ENCODE peak calls at places on chromosomes 5 and 9, in ten cellular contexts. One of them, this sample, is unnamed.

GRCh38 chr5:57327934-57328333 is 154.1 kb downstream of the GPBP1 start:
- DNase-seq in NCI-H1694: no peak
- DNase-seq in LHCN-M2: no peak
- DNase-seq in fibroblast of the conjunctiva: no peak
- DNase-seq in lower lobe of right lung: no peak
- DNase-seq in nucleus accumbens: no peak
- DNase-seq in astrocyte of the spinal cord: no peak
- DNase-seq in activated CD4-positive, alpha-beta T cell treated with anti-CD3 and anti-CD28 coated beads for 24 hours: no peak
- DNase-seq in body of pancreas: no peak
- DNase-seq in pons: no peak
- DNase-seq in this sample: no peak

GRCh38 chr9:8366161-8366926 is 566.8 kb upstream of the DMAC1 start:
- DNase-seq in nucleus accumbens: no peak
- DNase-seq in NCI-H1694: no peak
- DNase-seq in astrocyte of the spinal cord: peak; percentile 75
- DNase-seq in body of pancreas: no peak
- DNase-seq in pons: no peak
- DNase-seq in activated CD4-positive, alpha-beta T cell treated with anti-CD3 and anti-CD28 coated beads for 24 hours: no peak
- DNase-seq in LHCN-M2: no peak
- DNase-seq in lower lobe of right lung: no peak
- DNase-seq in fibroblast of the conjunctiva: no peak
- DNase-seq in this sample: no peak

GRCh38 chr5:96517294-96517693 is 84.2 kb upstream of the PCSK1 start:
- DNase-seq in activated CD4-positive, alpha-beta T cell treated with anti-CD3 and anti-CD28 coated beads for 24 hours: no peak
- DNase-seq in LHCN-M2: peak; percentile 19
- DNase-seq in fibroblast of the conjunctiva: peak; percentile 38
- DNase-seq in pons: no peak
- DNase-seq in NCI-H1694: no peak
- DNase-seq in nucleus accumbens: no peak
- DNase-seq in body of pancreas: no peak
- DNase-seq in astrocyte of the spinal cord: peak; percentile 32
- DNase-seq in lower lobe of right lung: no peak
- DNase-seq in this sample: no peak

GRCh38 chr9:121133104-121133816 is 58.5 kb downstream of the CNTRL start:
- DNase-seq in astrocyte of the spinal cord: no peak
- DNase-seq in body of pancreas: peak; percentile 82
- DNase-seq in NCI-H1694: no peak
- DNase-seq in lower lobe of right lung: peak; percentile 77
- DNase-seq in fibroblast of the conjunctiva: no peak
- DNase-seq in activated CD4-positive, alpha-beta T cell treated with anti-CD3 and anti-CD28 coated beads for 24 hours: peak; percentile 27
- DNase-seq in nucleus accumbens: no peak
- DNase-seq in LHCN-M2: no peak
- DNase-seq in pons: no peak
- DNase-seq in this sample: no peak

GRCh38 chr5:124477577-124477976 is 268.9 kb downstream of the ZNF608 start:
- DNase-seq in lower lobe of right lung: no peak
- DNase-seq in NCI-H1694: no peak
- DNase-seq in LHCN-M2: no peak
- DNase-seq in fibroblast of the conjunctiva: no peak
- DNase-seq in pons: peak; percentile 67
- DNase-seq in nucleus accumbens: no peak
- DNase-seq in astrocyte of the spinal cord: peak; percentile 37
- DNase-seq in body of pancreas: no peak
- DNase-seq in activated CD4-positive, alpha-beta T cell treated with anti-CD3 and anti-CD28 coated beads for 24 hours: no peak
- DNase-seq in this sample: no peak

GRCh38 chr5:14185336-14186131 is 42.4 kb downstream of the TRIO start:
- DNase-seq in fibroblast of the conjunctiva: peak; percentile 77
- DNase-seq in LHCN-M2: peak; percentile 84
- DNase-seq in pons: no peak
- DNase-seq in NCI-H1694: no peak
- DNase-seq in nucleus accumbens: no peak
- DNase-seq in astrocyte of the spinal cord: peak; percentile 78
- DNase-seq in body of pancreas: no peak
- DNase-seq in activated CD4-positive, alpha-beta T cell treated with anti-CD3 and anti-CD28 coated beads for 24 hours: no peak
- DNase-seq in lower lobe of right lung: no peak
- DNase-seq in this sample: no peak

GRCh38 chr5:172276214-172276613 is 7.3 kb downstream of the UBTD2 start:
- DNase-seq in NCI-H1694: no peak
- DNase-seq in LHCN-M2: peak; percentile 80
- DNase-seq in pons: no peak
- DNase-seq in body of pancreas: no peak
- DNase-seq in fibroblast of the conjunctiva: peak; percentile 51
- DNase-seq in lower lobe of right lung: no peak
- DNase-seq in astrocyte of the spinal cord: peak; percentile 14
- DNase-seq in activated CD4-positive, alpha-beta T cell treated with anti-CD3 and anti-CD28 coated beads for 24 hours: no peak
- DNase-seq in nucleus accumbens: no peak
- DNase-seq in this sample: no peak

GRCh38 chr9:26131891-26132290 is 453.6 kb upstream of the TUSC1 start:
- DNase-seq in nucleus accumbens: no peak
- DNase-seq in lower lobe of right lung: no peak
- DNase-seq in activated CD4-positive, alpha-beta T cell treated with anti-CD3 and anti-CD28 coated beads for 24 hours: no peak
- DNase-seq in pons: no peak
- DNase-seq in LHCN-M2: peak; percentile 65
- DNase-seq in astrocyte of the spinal cord: peak; percentile 43
- DNase-seq in NCI-H1694: no peak
- DNase-seq in fibroblast of the conjunctiva: no peak
- DNase-seq in body of pancreas: no peak
- DNase-seq in this sample: no peak

GRCh38 chr5:10987881-10988504 is 227.0 kb upstream of the DAP start:
- DNase-seq in nucleus accumbens: no peak
- DNase-seq in LHCN-M2: peak; percentile 18
- DNase-seq in fibroblast of the conjunctiva: no peak
- DNase-seq in NCI-H1694: peak; percentile 70
- DNase-seq in activated CD4-positive, alpha-beta T cell treated with anti-CD3 and anti-CD28 coated beads for 24 hours: peak; percentile 49
- DNase-seq in lower lobe of right lung: peak; percentile 75
- DNase-seq in body of pancreas: peak; percentile 81
- DNase-seq in astrocyte of the spinal cord: peak; percentile 25
- DNase-seq in pons: peak; percentile 15
- DNase-seq in this sample: no peak

GRCh38 chr9:38205279-38205678 is 136.3 kb upstream of the SHB start:
- DNase-seq in LHCN-M2: peak; percentile 8
- DNase-seq in lower lobe of right lung: no peak
- DNase-seq in nucleus accumbens: no peak
- DNase-seq in NCI-H1694: no peak
- DNase-seq in activated CD4-positive, alpha-beta T cell treated with anti-CD3 and anti-CD28 coated beads for 24 hours: no peak
- DNase-seq in body of pancreas: no peak
- DNase-seq in astrocyte of the spinal cord: no peak
- DNase-seq in pons: no peak
- DNase-seq in fibroblast of the conjunctiva: no peak
- DNase-seq in this sample: no peak

GRCh38 chr5:42772265-42772993 is 15.8 kb downstream of the CCDC152 start:
- DNase-seq in activated CD4-positive, alpha-beta T cell treated with anti-CD3 and anti-CD28 coated beads for 24 hours: no peak
- DNase-seq in nucleus accumbens: no peak
- DNase-seq in lower lobe of right lung: no peak
- DNase-seq in fibroblast of the conjunctiva: no peak
- DNase-seq in astrocyte of the spinal cord: no peak
- DNase-seq in NCI-H1694: no peak
- DNase-seq in LHCN-M2: no peak
- DNase-seq in pons: no peak
- DNase-seq in body of pancreas: no peak
- DNase-seq in this sample: no peak

GRCh38 chr5:142087920-142088679 is 20.5 kb upstream of the NDFIP1 start:
- DNase-seq in activated CD4-positive, alpha-beta T cell treated with anti-CD3 and anti-CD28 coated beads for 24 hours: peak; percentile 33
- DNase-seq in LHCN-M2: no peak
- DNase-seq in astrocyte of the spinal cord: no peak
- DNase-seq in body of pancreas: no peak
- DNase-seq in fibroblast of the conjunctiva: no peak
- DNase-seq in NCI-H1694: no peak
- DNase-seq in nucleus accumbens: no peak
- DNase-seq in pons: no peak
- DNase-seq in lower lobe of right lung: no peak
- DNase-seq in this sample: no peak

GRCh38 chr5:34977934-34978616 is 48.7 kb downstream of the DNAJC21 start:
- DNase-seq in body of pancreas: no peak
- DNase-seq in fibroblast of the conjunctiva: no peak
- DNase-seq in LHCN-M2: no peak
- DNase-seq in NCI-H1694: no peak
- DNase-seq in lower lobe of right lung: no peak
- DNase-seq in pons: no peak
- DNase-seq in astrocyte of the spinal cord: no peak
- DNase-seq in nucleus accumbens: no peak
- DNase-seq in activated CD4-positive, alpha-beta T cell treated with anti-CD3 and anti-CD28 coated beads for 24 hours: no peak
- DNase-seq in this sample: no peak

GRCh38 chr9:131180454-131180853 is 55.1 kb downstream of the NUP214 start:
- DNase-seq in astrocyte of the spinal cord: peak; percentile 92
- DNase-seq in LHCN-M2: peak; percentile 90
- DNase-seq in body of pancreas: no peak
- DNase-seq in pons: no peak
- DNase-seq in NCI-H1694: no peak
- DNase-seq in activated CD4-positive, alpha-beta T cell treated with anti-CD3 and anti-CD28 coated beads for 24 hours: no peak
- DNase-seq in nucleus accumbens: no peak
- DNase-seq in lower lobe of right lung: no peak
- DNase-seq in fibroblast of the conjunctiva: peak; percentile 59
- DNase-seq in this sample: no peak

GRCh38 chr5:159489779-159490178 is 159.5 kb upstream of the IL12B start:
- DNase-seq in astrocyte of the spinal cord: no peak
- DNase-seq in pons: no peak
- DNase-seq in LHCN-M2: no peak
- DNase-seq in nucleus accumbens: no peak
- DNase-seq in fibroblast of the conjunctiva: no peak
- DNase-seq in lower lobe of right lung: no peak
- DNase-seq in activated CD4-positive, alpha-beta T cell treated with anti-CD3 and anti-CD28 coated beads for 24 hours: no peak
- DNase-seq in NCI-H1694: no peak
- DNase-seq in body of pancreas: no peak
- DNase-seq in this sample: no peak

GRCh38 chr5:112004867-112005532 is 248.0 kb upstream of the NREP start:
- DNase-seq in body of pancreas: no peak
- DNase-seq in NCI-H1694: no peak
- DNase-seq in nucleus accumbens: no peak
- DNase-seq in pons: no peak
- DNase-seq in astrocyte of the spinal cord: peak; percentile 85
- DNase-seq in fibroblast of the conjunctiva: no peak
- DNase-seq in LHCN-M2: peak; percentile 72
- DNase-seq in activated CD4-positive, alpha-beta T cell treated with anti-CD3 and anti-CD28 coated beads for 24 hours: no peak
- DNase-seq in lower lobe of right lung: no peak
- DNase-seq in this sample: no peak

GRCh38 chr5:14383923-14384322 is 197.7 kb upstream of the OTULINL start:
- DNase-seq in pons: no peak
- DNase-seq in fibroblast of the conjunctiva: no peak
- DNase-seq in lower lobe of right lung: no peak
- DNase-seq in activated CD4-positive, alpha-beta T cell treated with anti-CD3 and anti-CD28 coated beads for 24 hours: no peak
- DNase-seq in body of pancreas: no peak
- DNase-seq in NCI-H1694: no peak
- DNase-seq in nucleus accumbens: no peak
- DNase-seq in astrocyte of the spinal cord: no peak
- DNase-seq in LHCN-M2: no peak
- DNase-seq in this sample: no peak

GRCh38 chr5:111337688-111338087 is 113.5 kb downstream of the CAMK4 start:
- DNase-seq in LHCN-M2: no peak
- DNase-seq in lower lobe of right lung: no peak
- DNase-seq in activated CD4-positive, alpha-beta T cell treated with anti-CD3 and anti-CD28 coated beads for 24 hours: no peak
- DNase-seq in astrocyte of the spinal cord: no peak
- DNase-seq in pons: no peak
- DNase-seq in fibroblast of the conjunctiva: no peak
- DNase-seq in NCI-H1694: no peak
- DNase-seq in nucleus accumbens: no peak
- DNase-seq in body of pancreas: no peak
- DNase-seq in this sample: no peak

GRCh38 chr9:134341306-134341705 is 15.1 kb downstream of the RXRA start:
- DNase-seq in NCI-H1694: no peak
- DNase-seq in astrocyte of the spinal cord: no peak
- DNase-seq in fibroblast of the conjunctiva: no peak
- DNase-seq in pons: peak; percentile 59
- DNase-seq in LHCN-M2: no peak
- DNase-seq in nucleus accumbens: no peak
- DNase-seq in body of pancreas: peak; percentile 85
- DNase-seq in lower lobe of right lung: peak; percentile 85
- DNase-seq in activated CD4-positive, alpha-beta T cell treated with anti-CD3 and anti-CD28 coated beads for 24 hours: no peak
- DNase-seq in this sample: peak; percentile 71

GRCh38 chr5:134245101-134245604 is 19.3 kb upstream of the PPP2CA start:
- DNase-seq in LHCN-M2: peak; percentile 77
- DNase-seq in lower lobe of right lung: no peak
- DNase-seq in pons: peak; percentile 52
- DNase-seq in fibroblast of the conjunctiva: no peak
- DNase-seq in NCI-H1694: no peak
- DNase-seq in astrocyte of the spinal cord: peak; percentile 82
- DNase-seq in body of pancreas: no peak
- DNase-seq in activated CD4-positive, alpha-beta T cell treated with anti-CD3 and anti-CD28 coated beads for 24 hours: no peak
- DNase-seq in nucleus accumbens: no peak
- DNase-seq in this sample: no peak

GRCh38 chr5:80105698-80106439 is 70.7 kb downstream of the THBS4 start:
- DNase-seq in body of pancreas: no peak
- DNase-seq in nucleus accumbens: no peak
- DNase-seq in fibroblast of the conjunctiva: no peak
- DNase-seq in lower lobe of right lung: no peak
- DNase-seq in NCI-H1694: no peak
- DNase-seq in astrocyte of the spinal cord: no peak
- DNase-seq in LHCN-M2: no peak
- DNase-seq in activated CD4-positive, alpha-beta T cell treated with anti-CD3 and anti-CD28 coated beads for 24 hours: no peak
- DNase-seq in pons: no peak
- DNase-seq in this sample: no peak

GRCh38 chr5:89241186-89241585 is 358.2 kb upstream of the MEF2C start:
- DNase-seq in fibroblast of the conjunctiva: no peak
- DNase-seq in astrocyte of the spinal cord: peak; percentile 67
- DNase-seq in activated CD4-positive, alpha-beta T cell treated with anti-CD3 and anti-CD28 coated beads for 24 hours: no peak
- DNase-seq in LHCN-M2: peak; percentile 46
- DNase-seq in body of pancreas: no peak
- DNase-seq in pons: no peak
- DNase-seq in lower lobe of right lung: no peak
- DNase-seq in nucleus accumbens: no peak
- DNase-seq in NCI-H1694: no peak
- DNase-seq in this sample: no peak

GRCh38 chr9:91843623-91844111 is 106.4 kb downstream of the ROR2 start:
- DNase-seq in LHCN-M2: no peak
- DNase-seq in body of pancreas: no peak
- DNase-seq in NCI-H1694: no peak
- DNase-seq in astrocyte of the spinal cord: peak; percentile 59
- DNase-seq in fibroblast of the conjunctiva: no peak
- DNase-seq in activated CD4-positive, alpha-beta T cell treated with anti-CD3 and anti-CD28 coated beads for 24 hours: no peak
- DNase-seq in pons: no peak
- DNase-seq in lower lobe of right lung: no peak
- DNase-seq in nucleus accumbens: no peak
- DNase-seq in this sample: no peak

GRCh38 chr5:15807861-15808260 is 307.9 kb downstream of the FBXL7 start:
- DNase-seq in body of pancreas: no peak
- DNase-seq in nucleus accumbens: no peak
- DNase-seq in NCI-H1694: peak; percentile 74
- DNase-seq in astrocyte of the spinal cord: peak; percentile 76
- DNase-seq in pons: peak; percentile 82
- DNase-seq in LHCN-M2: peak; percentile 42
- DNase-seq in fibroblast of the conjunctiva: no peak
- DNase-seq in activated CD4-positive, alpha-beta T cell treated with anti-CD3 and anti-CD28 coated beads for 24 hours: no peak
- DNase-seq in lower lobe of right lung: no peak
- DNase-seq in this sample: no peak

GRCh38 chr5:84292788-84293653 is 91.7 kb downstream of the EDIL3 start:
- DNase-seq in fibroblast of the conjunctiva: no peak
- DNase-seq in body of pancreas: no peak
- DNase-seq in activated CD4-positive, alpha-beta T cell treated with anti-CD3 and anti-CD28 coated beads for 24 hours: no peak
- DNase-seq in NCI-H1694: no peak
- DNase-seq in nucleus accumbens: no peak
- DNase-seq in LHCN-M2: no peak
- DNase-seq in pons: no peak
- DNase-seq in astrocyte of the spinal cord: no peak
- DNase-seq in lower lobe of right lung: no peak
- DNase-seq in this sample: no peak

GRCh38 chr5:34656700-34657549 is 797 bp downstream of the RAI14 start:
- DNase-seq in LHCN-M2: peak; percentile 28
- DNase-seq in lower lobe of right lung: peak; percentile 49
- DNase-seq in body of pancreas: peak; percentile 24
- DNase-seq in NCI-H1694: no peak
- DNase-seq in activated CD4-positive, alpha-beta T cell treated with anti-CD3 and anti-CD28 coated beads for 24 hours: no peak
- DNase-seq in astrocyte of the spinal cord: no peak
- DNase-seq in nucleus accumbens: no peak
- DNase-seq in pons: no peak
- DNase-seq in fibroblast of the conjunctiva: no peak
- DNase-seq in this sample: no peak

GRCh38 chr5:167485395-167485794 is 806.0 kb upstream of the WWC1 start:
- DNase-seq in nucleus accumbens: no peak
- DNase-seq in NCI-H1694: no peak
- DNase-seq in LHCN-M2: no peak
- DNase-seq in lower lobe of right lung: no peak
- DNase-seq in fibroblast of the conjunctiva: no peak
- DNase-seq in body of pancreas: no peak
- DNase-seq in astrocyte of the spinal cord: peak; percentile 26
- DNase-seq in pons: no peak
- DNase-seq in activated CD4-positive, alpha-beta T cell treated with anti-CD3 and anti-CD28 coated beads for 24 hours: no peak
- DNase-seq in this sample: no peak

GRCh38 chr9:30972654-30973053 is 1411.8 kb upstream of the ACO1 start:
- DNase-seq in pons: no peak
- DNase-seq in nucleus accumbens: no peak
- DNase-seq in LHCN-M2: no peak
- DNase-seq in lower lobe of right lung: no peak
- DNase-seq in body of pancreas: no peak
- DNase-seq in fibroblast of the conjunctiva: no peak
- DNase-seq in activated CD4-positive, alpha-beta T cell treated with anti-CD3 and anti-CD28 coated beads for 24 hours: no peak
- DNase-seq in NCI-H1694: no peak
- DNase-seq in astrocyte of the spinal cord: no peak
- DNase-seq in this sample: no peak